ENCODE peak calls at places on chromosomes 3 and 15, in six cellular contexts. N is neural progenitor cell, G is thyroid gland, A is progenitor cell of endocrine pancreas, B is astrocyte of the cerebellum, E is astrocyte. H is an unnamed sample.

GRCh38 chr3:112364291-112364690 is 31.3 kb downstream of the CD200 start:
- DNase-seq in E (no peak), A (no peak), G (no peak), N (no peak), B (no peak), H (no peak)

GRCh38 chr3:70982700-70983140 is 600.8 kb downstream of the FOXP1 start:
- DNase-seq in A (peak), B (peak), N (peak), G (peak), E (peak), H (no peak)

GRCh38 chr15:63465104-63465503 is 39.3 kb upstream of the USP3 start:
- DNase-seq in N (no peak), A (no peak), G (no peak), B (peak), E (peak), H (no peak)

GRCh38 chr3:99920530-99921376 is 103.1 kb downstream of the CMSS1 start:
- DNase-seq in N (peak), E (no peak), G (peak), A (no peak), B (no peak), H (peak)

GRCh38 chr3:35522450-35522849 is 116.9 kb upstream of the ARPP21 start:
- DNase-seq in G (no peak), A (no peak), E (no peak), N (no peak), B (no peak), H (no peak)

GRCh38 chr3:197795200-197795599 is 4.1 kb downstream of the LRCH3 start:
- DNase-seq in E (peak), A (no peak), G (no peak), B (no peak), N (no peak), H (no peak)

GRCh38 chr15:42911058-42911592 is 9.5 kb downstream of the TTBK2 start:
- DNase-seq in B (no peak), E (peak), G (no peak), A (no peak), N (no peak), H (no peak)

GRCh38 chr15:100570282-100570681 is 31.7 kb downstream of the LINS1 start:
- DNase-seq in E (no peak), N (no peak), A (no peak), B (no peak), G (no peak), H (no peak)

GRCh38 chr3:41317718-41318117 is 118.4 kb downstream of the CTNNB1 start:
- DNase-seq in E (peak), B (peak), G (no peak), N (no peak), A (no peak), H (no peak)

GRCh38 chr3:10786640-10787039 is 29.4 kb upstream of the SLC6A11 start:
- DNase-seq in G (no peak), A (no peak), E (no peak), B (no peak), N (no peak), H (no peak)

GRCh38 chr15:69265347-69265955 is 33.3 kb upstream of the PAQR5 start:
- DNase-seq in B (peak), A (no peak), G (no peak), N (peak), E (peak), H (no peak)

GRCh38 chr3:120681018-120681417 is 1.0 kb downstream of the HGD start:
- DNase-seq in B (no peak), A (no peak), N (no peak), G (no peak), E (no peak), H (no peak)

GRCh38 chr3:184262166-184262926 is 993 bp upstream of the CAMK2N2 start:
- DNase-seq in E (no peak), G (no peak), N (peak), B (no peak), A (no peak), H (no peak)

GRCh38 chr3:42710323-42711021 is 7.9 kb upstream of the HHATL start:
- DNase-seq in B (no peak), G (peak), A (no peak), N (no peak), E (no peak), H (no peak)

GRCh38 chr15:70820214-70820613 is 33.7 kb downstream of the LARP6 start:
- DNase-seq in N (no peak), A (no peak), E (no peak), B (no peak), G (no peak), H (no peak)

GRCh38 chr15:82536409-82537350 is 3.6 kb downstream of the RPS17 start:
- DNase-seq in B (no peak), E (no peak), A (no peak), G (no peak), N (no peak), H (no peak)

GRCh38 chr3:151843275-151843674 is 29.4 kb downstream of the AADAC start:
- DNase-seq in G (no peak), N (no peak), B (no peak), A (no peak), E (no peak), H (no peak)

GRCh38 chr15:79673416-79674123 is 223.2 kb downstream of the MTHFS start:
- DNase-seq in E (peak), B (no peak), G (no peak), N (peak), A (no peak), H (no peak)

GRCh38 chr3:99118381-99118780 is 216.9 kb upstream of the DCBLD2 start:
- DNase-seq in G (no peak), E (peak), A (no peak), B (no peak), N (no peak), H (no peak)

GRCh38 chr15:72116680-72117447 is 1.1 kb downstream of the MYO9A start:
- DNase-seq in G (peak), E (peak), A (no peak), B (no peak), N (peak), H (peak)

GRCh38 chr3:32540899-32541298 is 29.8 kb downstream of the DYNC1LI1 start:
- DNase-seq in E (no peak), A (no peak), G (no peak), N (no peak), B (no peak), H (no peak)

GRCh38 chr3:88113311-88114162 is 36.2 kb upstream of the C3orf38 start:
- DNase-seq in E (peak), N (peak), B (peak), A (peak), G (peak), H (peak)

GRCh38 chr15:58698887-58699641 is 50.4 kb downstream of the ADAM10 start:
- DNase-seq in N (no peak), E (peak), G (no peak), A (no peak), B (no peak), H (no peak)

GRCh38 chr3:188780188-188781147 is 391.3 kb upstream of the TPRG1 start:
- DNase-seq in E (no peak), G (peak), B (no peak), A (no peak), N (no peak), H (peak)

GRCh38 chr3:129082026-129082425 is 21.4 kb downstream of the GP9 start:
- DNase-seq in B (no peak), G (no peak), E (no peak), N (no peak), A (no peak), H (no peak)

GRCh38 chr15:44188810-44189209 is 6.3 kb downstream of the FRMD5 start:
- DNase-seq in E (no peak), B (no peak), G (no peak), N (no peak), A (no peak), H (no peak)

GRCh38 chr3:153285194-153285641 is 123.2 kb downstream of the RAP2B start:
- DNase-seq in N (peak), G (no peak), A (no peak), E (no peak), B (no peak), H (no peak)

GRCh38 chr3:177467268-177467985 is 270.1 kb upstream of the TBL1XR1 start:
- DNase-seq in A (no peak), G (no peak), E (no peak), N (no peak), B (no peak), H (no peak)

GRCh38 chr15:25178835-25179672 is 224.3 kb downstream of the SNRPN start:
- DNase-seq in E (no peak), N (no peak), G (no peak), A (peak), B (no peak), H (peak)

GRCh38 chr3:168459229-168459784 is 363.6 kb upstream of the GOLIM4 start:
- DNase-seq in B (no peak), G (no peak), N (no peak), A (no peak), E (peak), H (no peak)

GRCh38 chr3:7734456-7734855 is 767.2 kb upstream of the LMCD1 start:
- DNase-seq in N (no peak), A (no peak), G (no peak), B (no peak), E (peak), H (no peak)

GRCh38 chr3:53051929-53052328 is 6.1 kb upstream of the SFMBT1 start:
- DNase-seq in A (no peak), B (no peak), N (no peak), E (no peak), G (no peak), H (no peak)

DNA sequence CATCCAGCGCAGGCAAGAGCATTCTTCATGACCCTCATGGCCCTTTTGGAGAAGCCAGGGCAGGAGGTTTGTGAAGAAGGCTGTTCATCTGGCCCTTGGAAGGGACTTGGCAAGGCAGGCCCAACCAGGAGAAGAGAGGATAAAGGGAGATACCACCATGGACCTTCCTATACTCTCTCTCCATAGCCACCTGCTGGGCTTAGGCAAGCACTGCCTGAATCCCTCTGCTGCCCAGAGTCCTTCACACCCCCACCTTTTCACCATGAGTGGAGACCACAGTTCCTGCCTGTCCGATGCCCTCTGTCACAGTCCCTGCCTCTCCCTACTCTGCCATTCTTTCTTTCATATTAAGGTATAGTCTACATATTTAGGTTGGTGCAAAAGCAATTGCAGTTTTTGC is 10.6 kb upstream of the SFMBT1 start:
- DNase-seq in N (no peak), B (no peak), G (no peak), E (no peak), A (no peak), H (no peak)
- TF ChIP-seq CTCF in N (peak), B (peak), G (no peak), E (peak), A (peak), H (no peak)

GRCh38 chr3:52792413-52792812 is 2.2 kb upstream of the ITIH3 start:
- DNase-seq in A (peak), G (no peak), E (no peak), N (peak), B (no peak), H (no peak)
- TF ChIP-seq CTCF in A (peak), G (no peak), E (no peak), N (peak), B (peak), H (no peak)

DNA sequence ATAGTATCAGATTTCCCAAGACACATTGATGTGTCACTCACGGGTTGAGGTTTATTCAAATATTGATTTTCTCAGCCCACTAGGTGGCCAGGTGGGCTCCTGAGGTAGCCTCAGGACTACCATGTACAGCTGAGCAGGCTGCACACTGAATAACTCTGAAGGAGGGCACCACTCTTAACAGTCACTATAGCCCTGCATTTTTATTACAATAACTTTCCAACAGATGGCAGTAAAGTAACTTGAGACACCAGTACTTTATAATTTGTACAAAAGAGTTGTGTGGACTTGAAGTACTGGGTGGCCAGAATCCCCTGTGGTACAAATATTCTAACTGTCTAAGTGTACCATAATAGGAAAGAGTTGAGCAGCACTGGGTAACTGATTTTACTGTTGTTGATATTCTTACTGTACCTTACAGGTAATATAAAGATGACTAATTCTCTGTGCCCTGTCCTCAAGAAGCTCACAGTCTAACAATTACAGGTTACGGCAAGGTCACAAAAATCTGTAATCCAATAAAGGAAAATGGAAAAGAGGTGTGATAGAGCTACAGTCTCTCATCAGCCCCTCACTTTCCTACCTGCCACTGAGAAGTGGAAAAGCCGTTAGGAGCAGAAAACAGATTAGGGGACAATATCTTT is 76.0 kb downstream of the ETFA start:
- DNase-seq in N (peak), B (peak), E (peak), G (no peak), A (no peak), H (no peak)
- TF ChIP-seq CTCF in N (peak), B (peak), E (peak), G (peak), A (peak), H (no peak)

DNA sequence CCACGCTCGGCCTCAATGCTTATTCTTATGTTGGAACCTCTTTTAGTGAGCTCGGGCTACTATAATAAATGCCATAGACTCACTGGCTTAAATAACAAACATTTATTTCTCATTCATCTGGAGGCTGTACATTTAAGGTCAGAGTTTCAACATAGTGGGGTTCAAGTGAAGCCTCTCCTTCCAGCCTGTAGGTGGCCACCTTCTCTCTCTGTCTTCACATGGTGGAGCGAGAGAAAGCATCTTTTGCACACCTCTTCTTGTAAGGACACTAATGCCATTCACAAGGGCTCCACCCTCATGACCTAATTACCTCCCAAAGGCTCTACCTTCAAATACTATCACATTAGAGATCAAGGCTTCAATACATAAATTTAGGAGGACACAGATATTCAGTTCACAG is 520.3 kb upstream of the EPHA6 start:
- DNase-seq in G (no peak), E (no peak), N (no peak), A (no peak), B (no peak), H (no peak)
- TF ChIP-seq CTCF in G (no peak), E (no peak), N (peak), A (peak), B (no peak), H (no peak)

DNA sequence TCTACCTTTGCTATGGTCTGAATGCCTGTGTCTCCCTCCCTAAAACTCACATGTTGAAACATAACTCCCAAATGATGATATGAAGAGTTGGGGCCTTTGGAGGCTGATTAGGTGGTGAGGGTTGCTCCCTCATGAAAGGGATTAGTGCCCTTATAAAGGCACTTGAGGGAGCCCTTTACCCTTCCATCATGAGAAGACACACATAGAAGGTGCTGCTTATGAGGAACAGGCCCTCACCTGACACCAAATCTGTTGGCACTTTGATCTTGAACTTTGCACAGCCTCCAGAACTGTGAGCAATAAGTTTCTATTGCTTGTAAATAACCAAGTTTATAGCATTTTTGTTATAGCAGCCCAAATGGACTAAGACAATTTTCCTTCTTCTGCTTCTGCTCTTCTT is 76.2 kb upstream of the ADAMTS9 start:
- DNase-seq in N (no peak), G (no peak), E (no peak), A (no peak), B (no peak), H (no peak)
- TF ChIP-seq CTCF in N (peak), G (no peak), E (no peak), A (no peak), B (no peak), H (no peak)

GRCh38 chr3:160948273-160948672 is 156.9 kb downstream of the B3GALNT1 start:
- DNase-seq in A (no peak), G (peak), E (no peak), B (no peak), N (no peak), H (no peak)
- TF ChIP-seq CTCF in A (no peak), G (no peak), E (no peak), B (no peak), N (no peak), H (no peak)

H was measured in lung.